ENCODE peak calls at places on chromosomes 11 and 22, in six cellular contexts. X is stimulated activated CD4-positive, alpha-beta T cell treated with anti-CD3 and anti-CD28 coated beads, Interleukin-4, amount 100 ng/mL, for 24 hours; D is HEK293T; K is activated CD4-positive, alpha-beta T cell treated with anti-CD3 and anti-CD28 coated beads for 48 hours; H is posterior vena cava; Z is substantia nigra. E is an unnamed sample.

GRCh38 chr11:10067629-10068300 is 226.3 kb downstream of the SBF2 start:
- DNase-seq in X (no peak), D (no peak), K (no peak), H (no peak), Z (no peak), E (no peak)

GRCh38 chr11:61860054-61860903 is 31.1 kb downstream of the FADS3 start:
- DNase-seq in X (no peak), D (no peak), K (no peak), H (no peak), Z (no peak), E (no peak)

GRCh38 chr11:96246718-96247540 is 96.1 kb downstream of the MAML2 start:
- DNase-seq in X (no peak), D (no peak), K (no peak), H (no peak), Z (no peak), E (no peak)

GRCh38 chr22:47090591-47091240 is 328.3 kb downstream of the TBC1D22A start:
- DNase-seq in X (no peak), D (no peak), K (peak; percentile 31), H (no peak), Z (no peak), E (no peak)

GRCh38 chr11:64743591-64744543 is at the start of gene RASGRP2:
- DNase-seq in X (peak; percentile 78), D (peak; percentile 73), K (peak; percentile 87), H (peak; percentile 96), Z (no peak), E (peak; percentile 92)

GRCh38 chr11:90916706-90917105 is 693.9 kb upstream of the CHORDC1 start:
- DNase-seq in X (no peak), D (no peak), K (no peak), H (no peak), Z (no peak), E (no peak)

GRCh38 chr11:64619196-64619595 is 28.2 kb downstream of the SLC22A12 start:
- DNase-seq in X (no peak), D (no peak), K (no peak), H (no peak), Z (no peak), E (no peak)

GRCh38 chr11:46914363-46914762 is 4.0 kb downstream of the LRP4 start:
- DNase-seq in X (no peak), D (no peak), K (no peak), H (no peak), Z (no peak), E (no peak)

GRCh38 chr22:44194569-44194968 is 13.8 kb downstream of the PARVG start:
- DNase-seq in X (no peak), D (no peak), K (no peak), H (no peak), Z (no peak), E (no peak)

GRCh38 chr11:125924384-125925007 is 20.2 kb downstream of the DDX25 start:
- DNase-seq in X (no peak), D (no peak), K (no peak), H (no peak), Z (no peak), E (no peak)

GRCh38 chr11:93525601-93526000 is 17.6 kb downstream of the SMCO4 start:
- DNase-seq in X (no peak), D (no peak), K (no peak), H (no peak), Z (no peak), E (peak; percentile 39)

GRCh38 chr22:29971607-29972006 is 88.6 kb downstream of the MTMR3 start:
- DNase-seq in X (no peak), D (peak; percentile 40), K (no peak), H (no peak), Z (no peak), E (no peak)

GRCh38 chr11:114296190-114296978 is at the start of gene NNMT:
- DNase-seq in X (no peak), D (no peak), K (no peak), H (peak; percentile 94), Z (no peak), E (no peak)

GRCh38 chr11:35103366-35104194 is 35.4 kb upstream of the CD44 start:
- DNase-seq in X (no peak), D (no peak), K (no peak), H (no peak), Z (no peak), E (no peak)

GRCh38 chr11:27124514-27125264 is 84.1 kb downstream of the BBOX1 start:
- DNase-seq in X (no peak), D (no peak), K (no peak), H (no peak), Z (no peak), E (no peak)

GRCh38 chr22:32985899-32986772 is 72.0 kb downstream of the SYN3 start:
- DNase-seq in X (peak; percentile 47), D (peak; percentile 83), K (peak; percentile 68), H (no peak), Z (peak; percentile 47), E (peak; percentile 42)

GRCh38 chr11:1757861-1758610 is 5.7 kb downstream of the CTSD start:
- DNase-seq in X (peak; percentile 41), D (no peak), K (peak; percentile 61), H (no peak), Z (no peak), E (peak; percentile 79)

GRCh38 chr22:23820748-23821211 is 18.0 kb downstream of the DERL3 start:
- DNase-seq in X (no peak), D (no peak), K (no peak), H (no peak), Z (no peak), E (peak; percentile 67)

GRCh38 chr11:1450958-1451710 is 35.4 kb downstream of the MOB2 start:
- DNase-seq in X (no peak), D (no peak), K (no peak), H (no peak), Z (no peak), E (no peak)

GRCh38 chr11:105910095-105910715 is 111.8 kb downstream of the MSANTD4 start:
- DNase-seq in X (no peak), D (no peak), K (no peak), H (no peak), Z (no peak), E (no peak)

GRCh38 chr11:66906077-66906929 is 49.4 kb downstream of the LRFN4 start:
- DNase-seq in X (no peak), D (no peak), K (no peak), H (no peak), Z (no peak), E (no peak)

GRCh38 chr11:65506770-65507485 is 8.1 kb downstream of the MALAT1 start:
- DNase-seq in X (peak; percentile 48), D (no peak), K (peak; percentile 66), H (peak; percentile 88), Z (peak; percentile 48), E (peak; percentile 40)

GRCh38 chr22:29309332-29310064 is 3.0 kb downstream of the GAS2L1 start:
- DNase-seq in X (no peak), D (no peak), K (no peak), H (peak; percentile 84), Z (no peak), E (no peak)

GRCh38 chr22:24694971-24695928 is 79.3 kb downstream of the PIWIL3 start:
- DNase-seq in X (no peak), D (no peak), K (no peak), H (no peak), Z (no peak), E (no peak)

GRCh38 chr11:20397281-20397680 is 9.8 kb downstream of the PRMT3 start:
- DNase-seq in X (no peak), D (peak; percentile 35), K (no peak), H (no peak), Z (no peak), E (peak; percentile 34)

GRCh38 chr11:111605681-111606080 is 3.4 kb downstream of the SIK2 start:
- DNase-seq in X (no peak), D (no peak), K (no peak), H (no peak), Z (no peak), E (no peak)

GRCh38 chr11:71304491-71304890 is 52.1 kb upstream of the SHANK2 start:
- DNase-seq in X (no peak), D (no peak), K (no peak), H (peak; percentile 14), Z (no peak), E (no peak)

GRCh38 chr22:27654536-27655445 is 146.8 kb downstream of the MN1 start:
- DNase-seq in X (no peak), D (no peak), K (no peak), H (no peak), Z (no peak), E (no peak)

GRCh38 chr22:50305658-50306566 is 1.5 kb downstream of the PLXNB2 start:
- DNase-seq in X (no peak), D (no peak), K (no peak), H (peak; percentile 94), Z (peak; percentile 22), E (peak; percentile 38)

GRCh38 chr22:40422558-40423245 is 52.3 kb downstream of the SGSM3 start:
- DNase-seq in X (no peak), D (no peak), K (no peak), H (peak; percentile 70), Z (no peak), E (no peak)

GRCh38 chr11:68677432-68677831 is 6.9 kb upstream of the GAL start:
- DNase-seq in X (no peak), D (no peak), K (no peak), H (peak; percentile 81), Z (no peak), E (no peak)

E was measured in activated CD4-positive, alpha-beta memory T cell treated with anti-CD3 and anti-CD28 coated beads, Interleukin-2, amount 10 ng/mL, durations not matched to agents 7 days and 5 days.